ENCODE peak calls at places on chromosomes 13 and 19, in eight cellular contexts. O is vagina, I is HCT116, X is adrenal gland, D is K562, T is upper lobe of left lung, P is transverse colon, K is esophagus squamous epithelium. V is an unnamed sample.

GRCh38 chr19:29527500-29528328 is 1.9 kb downstream of the VSTM2B start:
- DNase-seq in K (no peak), T (no peak), P (no peak), X (no peak), O (no peak), D (no peak), I (no peak), V (peak)

GRCh38 chr19:1884719-1885334 is 469 bp downstream of the ABHD17A start:
- DNase-seq in P (no peak), T (no peak), D (no peak), I (no peak), K (no peak), O (peak), X (no peak), V (no peak)

GRCh38 chr13:63420685-63421084 is 2005.0 kb upstream of the PCDH20 start:
- DNase-seq in T (no peak), I (no peak), P (no peak), D (no peak), X (no peak), K (no peak), O (no peak), V (no peak)

GRCh38 chr19:50377051-50377441 is 789 bp downstream of the NR1H2 start:
- DNase-seq in P (peak), I (peak), K (no peak), O (no peak), T (no peak), D (peak), X (no peak), V (peak)

GRCh38 chr19:55491546-55492360 is 3.5 kb downstream of the SSC5D start:
- DNase-seq in I (no peak), X (no peak), P (no peak), O (no peak), D (no peak), T (no peak), K (no peak), V (no peak)

GRCh38 chr19:1057185-1057857 is 9.6 kb upstream of the ARHGAP45 start:
- DNase-seq in P (no peak), X (no peak), O (no peak), K (no peak), I (no peak), T (no peak), D (no peak), V (no peak)

GRCh38 chr13:112346173-112346898 is 29.8 kb upstream of the SPACA7 start:
- DNase-seq in T (no peak), D (no peak), O (no peak), X (peak), I (peak), K (no peak), P (no peak), V (no peak)

GRCh38 chr13:109759609-109760008 is 26.8 kb downstream of the IRS2 start:
- DNase-seq in X (peak), O (no peak), T (no peak), P (no peak), K (no peak), I (no peak), D (no peak), V (no peak)

GRCh38 chr13:113187905-113188595 is 20.4 kb downstream of the PCID2 start:
- DNase-seq in T (no peak), P (no peak), I (no peak), K (no peak), D (no peak), O (no peak), X (peak), V (no peak)

GRCh38 chr13:31179241-31179640 is 17.5 kb upstream of the HSPH1 start:
- DNase-seq in P (no peak), O (no peak), T (no peak), K (no peak), I (no peak), D (no peak), X (no peak), V (no peak)

GRCh38 chr13:51625555-51626345 is 41.5 kb downstream of the WDFY2 start:
- DNase-seq in X (peak), T (no peak), K (no peak), O (no peak), I (no peak), P (no peak), D (no peak), V (no peak)

GRCh38 chr13:52827839-52828238 is 20.6 kb downstream of the PCDH8 start:
- DNase-seq in I (no peak), X (no peak), P (no peak), O (no peak), D (no peak), T (no peak), K (no peak), V (no peak)

GRCh38 chr13:20714563-20715339 is 11.3 kb downstream of the IL17D start:
- DNase-seq in D (no peak), O (no peak), X (no peak), T (no peak), P (no peak), I (no peak), K (no peak), V (no peak)

DNA sequence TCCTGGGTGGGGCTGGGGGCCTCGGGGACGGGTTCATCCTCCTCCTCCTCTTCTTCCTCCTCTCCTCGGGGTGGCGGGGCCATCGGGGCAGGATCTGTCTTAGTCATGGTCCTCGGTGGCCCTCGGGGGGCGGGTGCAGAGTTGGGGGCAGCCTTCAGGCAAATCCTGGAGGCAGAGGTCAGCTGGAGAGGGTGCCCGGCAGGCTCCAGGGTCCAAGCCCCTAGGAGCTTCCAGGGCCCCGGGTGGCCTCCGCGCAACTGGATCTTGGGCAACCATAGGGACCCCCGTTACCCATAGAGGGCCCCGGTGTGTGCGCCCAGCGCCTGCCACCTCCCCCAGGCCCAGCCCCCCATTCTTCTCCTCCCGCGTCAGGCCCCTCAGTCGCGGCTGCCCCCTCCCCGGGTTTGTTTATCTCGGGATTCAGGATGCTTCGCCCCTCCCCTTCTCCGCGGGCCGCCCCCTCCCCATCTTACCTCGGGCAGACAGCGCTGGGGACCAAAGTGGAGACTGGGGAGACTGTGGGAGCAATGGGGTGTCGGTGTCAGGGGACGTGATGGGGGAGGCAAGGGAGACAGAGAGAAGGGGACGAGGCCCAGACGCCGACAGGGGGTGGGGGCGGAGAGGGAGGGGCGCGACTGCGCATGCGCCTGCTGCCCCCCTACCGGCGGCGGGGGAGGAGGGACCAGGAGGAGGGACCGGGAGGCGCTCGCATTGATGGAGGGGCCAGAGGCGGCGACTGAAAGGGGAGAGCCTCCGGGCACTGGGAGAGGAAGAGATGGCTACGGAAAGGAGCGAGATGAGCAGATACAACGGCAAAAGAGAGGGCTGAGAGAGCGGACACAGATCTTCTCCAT is at the start of gene CLIP3:
- DNase-seq in K (no peak), I (no peak), T (no peak), O (no peak), P (peak), D (peak), X (peak), V (peak)
- H3K27ac ChIP-seq in K (peak), I (no peak), T (peak), O (peak), P (peak), D (no peak), X (no peak), V (peak)

GRCh38 chr19:19526581-19527370 is 1.9 kb upstream of the YJEFN3 start:
- DNase-seq in T (no peak), D (no peak), X (no peak), O (no peak), I (no peak), K (no peak), P (no peak), V (no peak)

GRCh38 chr19:19529783-19530422 is 1.2 kb downstream of the YJEFN3 start:
- DNase-seq in I (no peak), X (no peak), O (no peak), K (no peak), D (no peak), P (no peak), T (no peak), V (no peak)

GRCh38 chr19:19528721-19529490 is at the start of gene YJEFN3:
- DNase-seq in O (no peak), D (no peak), P (no peak), T (no peak), X (peak), I (no peak), K (no peak), V (no peak)

GRCh38 chr19:19527371-19527656 is 1.4 kb upstream of the YJEFN3 start:
- DNase-seq in T (no peak), D (no peak), I (no peak), P (no peak), K (no peak), O (no peak), X (no peak), V (no peak)

DNA sequence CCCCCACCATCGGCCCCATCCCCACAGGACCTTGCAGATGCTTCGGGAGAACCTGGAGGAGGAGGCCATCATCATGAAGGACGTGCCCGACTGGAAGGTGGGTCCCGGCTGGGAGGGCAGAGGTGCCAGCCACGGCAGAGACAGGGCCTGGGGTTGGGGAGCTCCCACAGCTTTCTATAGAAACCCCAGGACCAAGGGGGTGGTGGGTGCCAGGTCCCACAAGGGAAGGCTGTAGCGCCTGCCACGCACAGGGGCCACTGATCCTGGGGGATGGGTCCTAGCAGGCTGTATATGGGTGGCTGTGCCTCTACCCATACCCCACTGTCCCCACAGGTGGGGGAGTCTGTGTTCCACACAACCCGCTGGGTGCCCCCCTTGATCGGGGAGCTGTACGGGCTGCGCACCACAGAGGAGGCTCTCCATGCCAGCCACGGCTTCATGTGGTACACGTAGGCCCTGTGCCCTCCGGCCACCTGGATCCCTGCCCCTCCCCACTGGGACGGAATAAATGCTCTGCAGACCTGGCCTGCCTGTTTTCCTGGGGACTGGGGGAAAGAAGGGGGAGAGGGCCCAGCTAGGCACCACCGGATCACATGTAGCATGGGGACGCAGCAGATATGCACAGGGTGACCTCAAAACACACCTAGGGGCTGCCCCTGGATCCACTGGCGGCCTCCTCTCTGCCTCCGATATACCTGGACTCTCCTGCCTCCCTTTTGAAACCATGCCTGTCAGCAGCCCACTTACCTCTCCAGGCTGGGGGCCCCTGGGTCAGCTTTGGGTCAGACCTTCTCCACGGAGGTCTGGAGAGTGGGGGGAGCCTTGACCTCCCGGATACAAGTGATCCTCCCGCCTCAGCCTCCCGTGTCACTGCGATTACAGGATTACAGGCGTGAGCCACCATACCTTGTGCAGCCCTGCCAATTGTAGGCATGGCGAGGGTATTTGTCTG is 761 bp upstream of the YJEFN3 start:
- DNase-seq in K (no peak), D (no peak), T (no peak), O (no peak), P (no peak), I (no peak), X (no peak), V (no peak)
- TF ChIP-seq POLR2A in K (no peak), D (no peak), T (no peak), O (no peak), P (no peak), I (no peak), X (no peak), V (no peak)

GRCh38 chr13:106797081-106797640 is 229.2 kb upstream of the ARGLU1 start:
- DNase-seq in K (no peak), P (no peak), O (no peak), D (no peak), I (no peak), X (no peak), T (no peak), V (no peak)

GRCh38 chr13:106794131-106794530 is 226.2 kb upstream of the ARGLU1 start:
- DNase-seq in T (no peak), P (no peak), D (no peak), K (no peak), I (no peak), O (no peak), X (no peak), V (no peak)

GRCh38 chr13:106795847-106796246 is 227.9 kb upstream of the ARGLU1 start:
- DNase-seq in T (no peak), P (no peak), D (no peak), X (no peak), I (no peak), K (no peak), O (no peak), V (no peak)

GRCh38 chr13:106799731-106800335 is 231.9 kb upstream of the ARGLU1 start:
- DNase-seq in P (no peak), O (no peak), T (no peak), X (no peak), I (no peak), D (no peak), K (no peak), V (no peak)

DNA sequence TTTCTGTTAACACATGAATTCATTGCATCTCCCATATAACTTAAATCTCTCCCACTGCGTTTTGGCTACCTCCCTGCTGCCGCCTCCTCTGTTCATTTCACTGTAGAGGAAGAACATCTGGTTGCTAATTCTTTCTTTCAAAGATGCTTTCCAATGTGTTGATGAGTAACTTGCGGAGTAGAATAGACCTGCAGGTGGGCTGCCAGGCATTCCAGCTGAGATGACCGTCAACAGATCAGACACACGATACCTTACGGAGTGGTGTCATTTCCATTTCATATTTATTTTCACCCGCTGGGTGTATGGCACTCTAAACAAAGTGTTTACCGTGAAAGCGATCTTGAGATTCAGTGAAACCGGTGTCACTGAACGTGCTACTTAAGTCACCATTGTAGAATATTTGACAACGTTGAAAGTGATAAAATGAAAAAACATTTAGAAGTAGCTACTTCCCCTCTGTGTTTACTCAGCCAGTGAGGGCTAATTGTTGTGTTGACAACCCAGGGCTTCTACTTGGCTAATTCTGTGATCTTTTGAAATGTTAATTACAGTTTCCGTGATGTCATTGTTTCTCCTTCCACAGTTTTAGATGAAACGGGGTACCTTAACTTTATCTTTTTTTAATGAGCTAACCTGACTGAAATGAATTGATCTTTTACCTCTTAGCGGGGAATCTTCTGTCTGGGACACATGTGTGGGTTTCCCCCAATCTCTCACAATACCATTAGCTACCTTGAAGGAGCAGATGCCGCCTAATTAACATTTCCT is 228.5 kb upstream of the ARGLU1 start:
- DNase-seq in D (no peak), K (no peak), O (no peak), T (no peak), I (no peak), X (no peak), P (no peak), V (no peak)
- H3K4me3 ChIP-seq in D (no peak), K (peak), O (peak), T (peak), I (no peak), X (no peak), P (peak), V (peak)

DNA sequence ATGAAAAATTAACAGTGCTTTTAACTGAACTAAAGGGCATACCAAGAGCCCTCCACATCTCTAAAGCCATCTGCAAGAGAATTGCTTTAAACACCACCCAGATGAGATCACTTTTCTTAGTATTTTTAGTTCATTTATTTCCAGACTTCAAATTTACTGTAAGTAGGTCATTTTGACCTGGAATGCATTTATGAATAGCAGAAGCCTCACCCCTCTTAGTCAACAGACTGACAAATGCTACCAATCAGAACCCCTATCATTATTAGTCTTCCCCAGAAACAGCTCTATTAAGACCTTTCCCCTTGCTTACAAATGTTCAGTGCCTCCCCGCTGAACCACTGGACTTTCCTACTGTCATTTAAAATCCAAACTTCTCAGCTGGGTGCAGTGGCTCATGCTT is 27.3 kb downstream of the RUBCNL start:
- DNase-seq in I (no peak), T (no peak), X (no peak), D (no peak), O (no peak), P (no peak), K (no peak), V (no peak)
- H3K27ac ChIP-seq in I (no peak), T (no peak), X (no peak), D (no peak), O (peak), P (no peak), K (no peak), V (no peak)

GRCh38 chr19:10115392-10116084 is 4.0 kb downstream of the P2RY11 start:
- DNase-seq in P (no peak), I (no peak), D (peak), O (peak), K (no peak), X (no peak), T (no peak), V (peak)
- TF ChIP-seq POLR2A in P (no peak), I (no peak), D (peak), O (no peak), K (no peak), X (no peak), T (no peak), V (no peak)

V was measured in Peyer's patch.